ENCODE peak calls at places on chromosomes 12 and 14, in six cellular contexts. T is EL; S is Calu3; D is GM12865; A is effector CD8-positive, alpha-beta T cell; E is activated T-cell treated with anti-CD3 and anti-CD28 coated beads, Interleukin-2, amount 50 U/mL, for 72 hours. C is an unnamed sample.
A peak's percentile ranks its signal among the peaks of the same experiment; 100 is the strongest.

GRCh38 chr14:58607571-58608317 is 30.0 kb upstream of the DACT1 start:
- DNase-seq in T (peak; percentile 85), S (no peak), D (no peak), A (no peak), E (no peak), C (no peak)

GRCh38 chr12:5344131-5344530 is 87.8 kb upstream of the NTF3 start:
- DNase-seq in T (no peak), S (no peak), D (no peak), A (no peak), E (no peak), C (no peak)

GRCh38 chr14:76726551-76726961 is 34.7 kb upstream of the VASH1 start:
- DNase-seq in T (no peak), S (no peak), D (no peak), A (no peak), E (no peak), C (no peak)

GRCh38 chr14:70886421-70887206 is 20.6 kb upstream of the PCNX1 start:
- DNase-seq in T (no peak), S (no peak), D (peak; percentile 93), A (no peak), E (peak; percentile 77), C (no peak)

GRCh38 chr14:43587183-43587582 is 919.9 kb downstream of the FSCB start:
- DNase-seq in T (no peak), S (no peak), D (no peak), A (no peak), E (no peak), C (no peak)

GRCh38 chr14:25050494-25051170 is 685 bp upstream of the STXBP6 start:
- DNase-seq in T (peak; percentile 79), S (peak; percentile 6), D (no peak), A (no peak), E (no peak), C (no peak)

GRCh38 chr14:76699901-76700590 is 61.2 kb upstream of the VASH1 start:
- DNase-seq in T (no peak), S (no peak), D (no peak), A (no peak), E (no peak), C (no peak)

GRCh38 chr12:58171914-58172313 is 230.5 kb downstream of the ATP23 start:
- DNase-seq in T (peak; percentile 17), S (no peak), D (no peak), A (no peak), E (no peak), C (no peak)

C was measured in NCI-H510A.